ENCODE peak calls at places on chromosome 18, in nine cellular contexts. R is IMR-90; L is mesothelial cell of epicardium; O is AG10803; W is K562; N is CD4-positive, alpha-beta T cell; E is progenitor cell of endocrine pancreas; H is type B pancreatic cell; C is A549. P is an unnamed sample.

GRCh38 chr18:23822590-23823385 is 133.5 kb downstream of the LAMA3 start:
- DNase-seq in H (no peak), R (peak), W (no peak), O (peak), N (no peak), C (no peak), L (no peak), E (no peak), P (no peak)

GRCh38 chr18:76465630-76466409 is 29.2 kb downstream of the ZNF516 start:
- DNase-seq in H (peak), W (no peak), E (no peak), N (no peak), R (no peak), L (no peak), C (no peak), O (no peak), P (no peak)

GRCh38 chr18:73479472-73479871 is 611.7 kb upstream of the NETO1 start:
- DNase-seq in W (no peak), L (no peak), E (no peak), R (peak), C (no peak), H (no peak), O (peak), N (no peak), P (no peak)

GRCh38 chr18:28158083-28158581 is 18.8 kb downstream of the CDH2 start:
- DNase-seq in R (peak), L (no peak), W (no peak), H (no peak), C (no peak), E (no peak), N (no peak), O (peak), P (peak)

GRCh38 chr18:37253424-37254255 is 312.0 kb downstream of the CELF4 start:
- DNase-seq in W (peak), H (no peak), R (no peak), C (peak), E (peak), N (no peak), O (no peak), L (peak), P (no peak)

GRCh38 chr18:24170389-24170788 is 31.5 kb downstream of the CABYR start:
- DNase-seq in N (no peak), H (no peak), L (no peak), E (no peak), O (no peak), R (no peak), W (peak), C (no peak), P (no peak)

GRCh38 chr18:68060871-68061270 is 544.4 kb upstream of the DSEL start:
- DNase-seq in O (no peak), L (no peak), R (peak), N (no peak), H (no peak), E (no peak), W (no peak), C (no peak), P (no peak)

GRCh38 chr18:37299471-37300304 is 265.9 kb downstream of the CELF4 start:
- DNase-seq in H (peak), N (no peak), R (peak), C (peak), E (no peak), W (peak), L (peak), O (peak), P (peak)

GRCh38 chr18:12159446-12159845 is 65.8 kb downstream of the ANKRD62 start:
- DNase-seq in E (no peak), O (peak), C (no peak), W (no peak), L (no peak), N (no peak), H (no peak), R (peak), P (no peak)

GRCh38 chr18:65436430-65436829 is 314.4 kb upstream of the CDH7 start:
- DNase-seq in W (no peak), C (no peak), E (no peak), R (no peak), L (no peak), O (no peak), H (no peak), N (no peak), P (no peak)

GRCh38 chr18:65435529-65435928 is 315.3 kb upstream of the CDH7 start:
- DNase-seq in R (no peak), O (no peak), H (no peak), N (no peak), C (no peak), E (no peak), L (no peak), W (no peak), P (no peak)

GRCh38 chr18:65439184-65439583 is 311.6 kb upstream of the CDH7 start:
- DNase-seq in H (no peak), W (no peak), N (no peak), R (no peak), O (no peak), L (no peak), E (no peak), C (no peak), P (no peak)
- TF ChIP-seq CTCF in H (peak), W (no peak), N (no peak), R (no peak), O (no peak), L (no peak), E (peak), C (no peak), P (no peak)

GRCh38 chr18:8705941-8706544 is 687 bp downstream of the MTCL1 start:
- DNase-seq in E (no peak), R (no peak), W (no peak), L (peak), O (no peak), H (no peak), C (no peak), N (peak), P (no peak)

GRCh38 chr18:8707946-8708345 is 2.6 kb downstream of the MTCL1 start:
- DNase-seq in N (no peak), R (peak), C (no peak), W (no peak), L (no peak), H (no peak), O (no peak), E (no peak), P (no peak)

GRCh38 chr18:8706981-8707940 is 1.9 kb downstream of the MTCL1 start:
- DNase-seq in E (peak), W (no peak), L (peak), C (no peak), O (peak), H (no peak), R (peak), N (no peak), P (no peak)

GRCh38 chr18:8705280-8705940 is at the start of gene MTCL1:
- DNase-seq in C (peak), E (peak), L (peak), H (no peak), O (peak), N (peak), W (peak), R (no peak), P (no peak)

DNA sequence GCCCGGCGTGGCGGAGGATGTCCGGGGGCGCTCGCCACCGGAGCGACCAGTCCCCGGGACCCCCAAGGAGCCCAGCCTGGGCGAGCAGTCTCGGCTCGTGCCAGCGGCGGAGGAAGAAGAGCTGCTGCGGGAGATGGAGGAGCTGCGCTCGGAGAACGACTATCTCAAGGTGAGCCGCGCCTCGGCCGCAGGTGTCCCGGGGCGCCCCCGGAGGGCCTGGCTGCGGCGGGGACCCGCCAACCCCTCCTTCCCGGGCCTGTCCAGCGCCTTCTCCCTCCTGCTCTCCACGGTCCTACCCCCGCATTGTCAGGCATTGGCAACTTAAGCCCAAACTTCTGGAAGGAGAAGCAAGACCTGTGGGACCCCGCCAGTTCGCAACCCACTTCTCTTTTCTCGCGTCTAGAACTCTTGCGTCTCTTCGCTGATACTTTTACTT is 1.2 kb downstream of the MTCL1 start:
- DNase-seq in W (no peak), O (no peak), L (peak), C (no peak), H (no peak), N (peak), R (peak), E (no peak), P (no peak)
- TF ChIP-seq CTCF in W (no peak), O (no peak), L (no peak), C (no peak), H (no peak), N (no peak), R (no peak), E (no peak), P (no peak)

DNA sequence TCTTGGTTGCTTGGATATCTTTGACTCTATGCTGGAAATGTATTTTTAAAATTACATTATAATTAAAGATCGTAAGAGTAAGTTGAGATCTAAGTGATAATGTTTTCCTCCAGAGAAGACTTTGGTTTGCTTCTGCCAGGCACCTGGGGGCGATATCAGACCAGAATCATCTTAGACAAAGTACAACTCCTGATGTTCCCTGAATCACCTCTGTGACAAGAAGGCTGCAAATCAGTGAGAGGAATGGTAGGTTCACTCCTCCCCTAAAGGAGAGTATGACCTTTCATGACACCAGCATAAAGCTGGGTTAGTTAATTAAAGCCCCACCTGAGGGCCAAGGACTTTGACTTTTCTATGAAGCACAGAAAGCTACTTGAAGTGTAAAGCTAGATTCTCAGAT is 114.4 kb upstream of the DTNA start:
- DNase-seq in C (no peak), R (peak), E (no peak), N (no peak), L (no peak), H (no peak), W (no peak), O (peak), P (no peak)
- TF ChIP-seq CTCF in C (peak), R (peak), E (peak), N (no peak), L (no peak), H (peak), W (no peak), O (peak), P (peak)

DNA sequence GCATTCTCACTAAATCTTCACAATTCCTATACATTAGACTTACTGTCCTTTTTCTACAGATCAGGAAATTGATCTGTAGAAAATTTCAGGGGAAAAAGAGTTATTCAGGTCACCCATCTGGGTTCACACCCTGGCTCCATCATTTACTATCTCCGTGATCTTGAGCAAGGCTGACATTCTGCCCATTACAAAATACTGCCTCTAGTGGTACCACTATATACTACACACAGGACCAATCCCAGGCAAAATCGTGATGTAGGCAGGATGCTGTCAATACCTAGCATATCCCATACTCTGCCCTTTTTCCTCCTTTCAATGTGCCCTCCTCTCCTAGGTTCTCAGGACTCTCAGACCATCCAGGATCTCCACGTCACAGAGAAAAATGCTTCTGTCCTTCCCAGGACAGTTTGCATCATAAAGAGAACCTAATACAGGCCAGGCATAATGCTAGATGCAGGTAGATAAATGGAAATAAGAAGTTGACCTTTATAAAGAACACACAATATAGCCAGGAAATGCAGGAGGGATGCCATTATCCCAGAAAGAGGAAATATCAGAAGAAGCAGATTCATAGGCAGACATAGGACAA is 101.9 kb downstream of the CDH20 start:
- DNase-seq in N (no peak), O (peak), L (no peak), E (no peak), H (no peak), R (peak), C (no peak), W (peak), P (no peak)
- TF ChIP-seq CTCF in N (peak), O (peak), L (peak), E (peak), H (peak), R (peak), C (peak), W (no peak), P (peak)

GRCh38 chr18:72433756-72434155 is 110.4 kb downstream of the CBLN2 start:
- DNase-seq in E (no peak), O (no peak), N (no peak), R (no peak), W (no peak), L (no peak), H (no peak), C (no peak), P (no peak)
- TF ChIP-seq CTCF in E (no peak), O (no peak), N (no peak), R (no peak), W (no peak), L (no peak), H (no peak), C (no peak), P (no peak)

DNA sequence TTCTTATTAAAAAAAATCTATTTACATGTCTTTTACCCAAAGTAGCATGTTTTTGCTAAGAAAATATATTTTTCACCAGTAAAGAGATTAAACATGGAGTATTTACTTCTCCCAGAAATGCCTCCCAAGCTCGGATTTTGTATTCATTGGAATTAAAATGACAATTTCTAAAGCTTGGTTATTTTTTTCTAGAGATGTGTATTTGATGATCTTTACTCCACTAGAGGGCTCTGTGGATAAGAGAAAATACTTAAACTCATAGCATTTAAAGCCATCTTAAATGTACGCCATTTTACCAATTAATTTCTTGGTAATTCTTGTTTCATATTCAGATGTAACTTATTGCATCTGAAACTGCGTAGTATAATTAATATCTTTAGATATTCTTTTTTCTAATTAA is 461.4 kb downstream of the GALR1 start:
- DNase-seq in C (no peak), R (no peak), E (no peak), N (no peak), H (no peak), L (no peak), W (no peak), O (no peak), P (no peak)
- TF ChIP-seq CTCF in C (peak), R (peak), E (peak), N (no peak), H (peak), L (no peak), W (no peak), O (peak), P (no peak)

P was measured in AG09319.